ENCODE peak calls at places on chromosomes 2 and 18, in five cellular contexts. D is body of pancreas, B is fibroblast of pulmonary artery, W is fibroblast of lung, V is ascending aorta. P is an unnamed sample.

GRCh38 chr2:37616674-37616999 is 54.8 kb downstream of the CDC42EP3 start:
- DNase-seq in B (peak), W (peak), D (no peak), V (no peak), P (peak)

GRCh38 chr2:59900728-59901452 is 652.6 kb downstream of the BCL11A start:
- DNase-seq in D (no peak), W (no peak), V (no peak), B (no peak), P (no peak)

GRCh38 chr2:102442967-102443828 is 20.2 kb downstream of the IL18RAP start:
- DNase-seq in V (no peak), W (peak), B (peak), D (no peak), P (peak)

GRCh38 chr18:32868424-32868823 is 95.6 kb upstream of the KLHL14 start:
- DNase-seq in D (no peak), B (no peak), W (no peak), V (no peak), P (no peak)

GRCh38 chr2:144320491-144320890 is 199.4 kb downstream of the ZEB2 start:
- DNase-seq in W (peak), B (peak), D (no peak), V (no peak), P (peak)

GRCh38 chr2:223169830-223170605 is 118.0 kb downstream of the KCNE4 start:
- DNase-seq in D (no peak), V (no peak), B (no peak), W (no peak), P (peak)

GRCh38 chr2:212136216-212136795 is 402.3 kb downstream of the ERBB4 start:
- DNase-seq in W (no peak), B (no peak), V (no peak), D (no peak), P (no peak)

GRCh38 chr18:55869965-55870585 is 282.1 kb upstream of the TCF4 start:
- DNase-seq in W (peak), D (no peak), V (no peak), B (peak), P (peak)

GRCh38 chr2:187581125-187581896 is 27.1 kb upstream of the TFPI start:
- DNase-seq in V (no peak), W (peak), D (peak), B (peak), P (peak)

GRCh38 chr2:215434447-215435260 is 1.2 kb downstream of the FN1 start:
- DNase-seq in D (no peak), B (peak), W (no peak), V (no peak), P (peak)

GRCh38 chr2:37573406-37573805 is 98.0 kb downstream of the CDC42EP3 start:
- DNase-seq in B (peak), V (no peak), D (no peak), W (peak), P (no peak)

GRCh38 chr2:157192445-157193423 is 64.8 kb upstream of the GALNT5 start:
- DNase-seq in B (no peak), W (no peak), V (no peak), D (no peak), P (no peak)

GRCh38 chr2:133972786-133973185 is 281.1 kb upstream of the MGAT5 start:
- DNase-seq in W (peak), B (peak), V (no peak), D (no peak), P (peak)

GRCh38 chr2:108923019-108923700 is 65.9 kb downstream of the EDAR start:
- DNase-seq in B (no peak), D (no peak), V (no peak), W (no peak), P (no peak)

GRCh38 chr2:158502984-158503383 is 46.2 kb downstream of the PKP4 start:
- DNase-seq in W (peak), D (no peak), V (no peak), B (peak), P (peak)

GRCh38 chr2:76953733-76954347 is 568.3 kb downstream of the LRRTM4 start:
- DNase-seq in D (peak), W (peak), B (peak), V (no peak), P (peak)

GRCh38 chr2:56741601-56742102 is 557.9 kb downstream of the CCDC85A start:
- DNase-seq in V (no peak), B (peak), W (peak), D (no peak), P (peak)

GRCh38 chr18:61580061-61580460 is 246.8 kb downstream of the CDH20 start:
- DNase-seq in V (no peak), W (no peak), B (peak), D (no peak), P (no peak)

GRCh38 chr18:68121826-68122225 is 593.1 kb downstream of the TMX3 start:
- DNase-seq in B (peak), V (no peak), W (peak), D (no peak), P (peak)

GRCh38 chr2:110829413-110830146 is 97.2 kb downstream of the ACOXL start:
- DNase-seq in V (no peak), B (no peak), D (no peak), W (no peak), P (no peak)

GRCh38 chr18:66867653-66868052 is 263.8 kb upstream of the CDH19 start:
- DNase-seq in D (no peak), V (no peak), W (peak), B (no peak), P (peak)

GRCh38 chr2:27921880-27922589 is 31.5 kb downstream of the BABAM2 start:
- DNase-seq in B (no peak), D (no peak), V (no peak), W (no peak), P (no peak)

GRCh38 chr2:42792583-42793313 is at the start of gene HAAO:
- DNase-seq in B (no peak), V (no peak), D (peak), W (no peak), P (no peak)

GRCh38 chr2:179253226-179253625 is 11.4 kb downstream of the SESTD1 start:
- DNase-seq in B (no peak), W (no peak), D (no peak), V (no peak), P (no peak)

GRCh38 chr18:46842583-46842982 is 74.7 kb downstream of the PIAS2 start:
- DNase-seq in B (no peak), V (no peak), D (no peak), W (no peak), P (no peak)

GRCh38 chr2:211373203-211373602 is 816.8 kb downstream of the CPS1 start:
- DNase-seq in D (no peak), W (no peak), B (no peak), V (no peak), P (no peak)

GRCh38 chr2:38731684-38732221 is 19.4 kb downstream of the SRSF7 start:
- DNase-seq in B (no peak), D (no peak), W (no peak), V (no peak), P (no peak)

GRCh38 chr2:71129114-71129890 is 727 bp downstream of the MCEE start:
- DNase-seq in V (no peak), W (peak), D (no peak), B (peak), P (peak)

GRCh38 chr18:8882632-8883408 is 177.5 kb downstream of the MTCL1 start:
- DNase-seq in V (no peak), W (no peak), D (no peak), B (no peak), P (no peak)

GRCh38 chr2:201466050-201466660 is 14.6 kb downstream of the STRADB start:
- DNase-seq in D (no peak), B (peak), V (no peak), W (peak), P (peak)

GRCh38 chr18:45110577-45111506 is 430.2 kb downstream of the SETBP1 start:
- DNase-seq in B (peak), V (no peak), D (no peak), W (peak), P (peak)

GRCh38 chr2:56580242-56580641 is 396.5 kb downstream of the CCDC85A start:
- DNase-seq in V (no peak), W (peak), B (peak), D (no peak), P (peak)

GRCh38 chr2:95316466-95317122 is 19.4 kb downstream of the KCNIP3 start:
- DNase-seq in V (no peak), W (peak), D (no peak), B (peak), P (peak)
- TF ChIP-seq CTCF in V (no peak), W (peak), D (no peak), B (no peak), P (no peak)

GRCh38 chr2:239316562-239317465 is 84.0 kb downstream of the HDAC4 start:
- DNase-seq in B (peak), V (no peak), W (peak), D (peak), P (peak)

GRCh38 chr2:239318790-239319189 is 82.0 kb downstream of the HDAC4 start:
- DNase-seq in D (no peak), B (peak), W (no peak), V (no peak), P (peak)

GRCh38 chr2:239318091-239318725 is 82.6 kb downstream of the HDAC4 start:
- DNase-seq in B (no peak), W (no peak), V (no peak), D (peak), P (no peak)

GRCh38 chr2:239321596-239322413 is 79.0 kb downstream of the HDAC4 start:
- DNase-seq in B (no peak), W (no peak), D (no peak), V (no peak), P (no peak)

DNA sequence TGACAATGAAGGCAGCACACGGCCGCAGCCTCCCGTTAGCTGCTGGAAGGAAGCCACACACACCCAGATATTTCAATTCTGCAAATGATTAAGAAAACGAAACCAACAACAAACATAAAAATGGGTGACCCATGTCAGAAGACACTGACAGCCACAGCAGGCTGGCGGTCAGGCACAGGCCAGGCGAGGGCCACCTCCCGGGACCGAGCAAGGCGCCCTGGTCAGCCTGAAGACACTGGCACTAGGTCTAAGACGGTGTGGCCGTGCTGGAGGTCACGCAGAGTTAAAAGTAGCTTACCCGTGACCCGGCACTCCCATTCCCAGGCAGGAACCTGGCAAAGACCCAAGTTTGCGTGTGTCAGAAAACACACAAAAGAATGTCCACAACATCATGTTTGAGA is 81.6 kb downstream of the HDAC4 start:
- DNase-seq in B (peak), V (no peak), D (peak), W (no peak), P (peak)
- H3K4me3 ChIP-seq in B (peak), V (peak), D (no peak), W (no peak), P (peak)

DNA sequence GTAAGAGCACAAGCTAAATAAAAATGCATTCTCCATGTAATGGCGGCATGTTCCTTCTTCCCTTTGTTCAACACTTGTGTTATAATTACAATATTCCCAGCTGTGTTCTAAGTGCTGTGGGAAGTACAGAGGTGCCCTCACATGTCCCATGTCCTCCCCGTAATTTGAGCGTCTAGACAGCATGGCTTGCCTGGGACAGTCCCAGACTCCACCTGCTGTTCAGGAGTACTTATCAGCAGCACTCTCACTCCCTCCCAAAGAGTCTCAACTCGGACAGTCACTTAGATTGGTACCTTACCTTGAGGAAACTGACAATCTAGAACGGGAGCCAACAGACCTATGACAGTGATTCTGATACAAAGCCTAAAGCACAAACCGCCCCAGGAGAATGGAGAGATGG is 370.5 kb downstream of the EIPR1 start:
- DNase-seq in B (no peak), D (no peak), W (no peak), V (no peak), P (no peak)
- TF ChIP-seq CTCF in B (no peak), D (no peak), W (no peak), V (no peak), P (no peak)

GRCh38 chr18:64311859-64312258 is 163.0 kb upstream of the LINC00305 start:
- DNase-seq in D (no peak), B (no peak), V (no peak), W (no peak), P (no peak)
- H3K4me3 ChIP-seq in D (no peak), B (no peak), V (no peak), W (no peak), P (no peak)

DNA sequence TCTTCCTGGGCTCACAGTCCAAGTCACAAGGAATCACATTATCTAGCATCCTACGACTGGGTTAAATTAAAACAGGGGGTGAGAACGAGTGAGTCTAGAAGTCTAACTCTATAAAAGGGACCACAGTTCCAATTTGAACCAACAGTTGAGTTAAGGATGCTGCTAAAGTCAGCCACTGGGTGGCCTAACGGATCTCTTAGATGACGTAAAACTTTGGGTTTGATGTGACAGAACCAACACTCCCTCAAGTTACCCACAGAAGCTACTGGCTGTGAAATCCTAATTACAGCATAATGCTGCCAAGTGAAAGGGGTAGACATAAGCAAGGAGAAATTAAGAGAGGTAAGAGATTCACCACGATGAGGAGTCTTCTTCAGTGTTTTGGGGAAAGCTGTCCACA is 32.7 kb upstream of the RUFY4 start:
- DNase-seq in V (no peak), D (no peak), B (no peak), W (no peak), P (no peak)
- TF ChIP-seq CTCF in V (no peak), D (no peak), B (peak), W (peak), P (peak)

GRCh38 chr18:3250237-3251107 is 2.9 kb downstream of the MYL12A start:
- DNase-seq in V (no peak), D (no peak), W (peak), B (peak), P (peak)

GRCh38 chr18:3251963-3252277 is 4.3 kb downstream of the MYL12A start:
- DNase-seq in D (no peak), B (peak), W (peak), V (no peak), P (peak)

GRCh38 chr18:3254725-3255124 is 7.1 kb downstream of the MYL12A start:
- DNase-seq in B (no peak), W (no peak), V (no peak), D (no peak), P (no peak)

GRCh38 chr18:3251249-3251962 is 3.8 kb downstream of the MYL12A start:
- DNase-seq in B (peak), D (no peak), W (no peak), V (no peak), P (no peak)

DNA sequence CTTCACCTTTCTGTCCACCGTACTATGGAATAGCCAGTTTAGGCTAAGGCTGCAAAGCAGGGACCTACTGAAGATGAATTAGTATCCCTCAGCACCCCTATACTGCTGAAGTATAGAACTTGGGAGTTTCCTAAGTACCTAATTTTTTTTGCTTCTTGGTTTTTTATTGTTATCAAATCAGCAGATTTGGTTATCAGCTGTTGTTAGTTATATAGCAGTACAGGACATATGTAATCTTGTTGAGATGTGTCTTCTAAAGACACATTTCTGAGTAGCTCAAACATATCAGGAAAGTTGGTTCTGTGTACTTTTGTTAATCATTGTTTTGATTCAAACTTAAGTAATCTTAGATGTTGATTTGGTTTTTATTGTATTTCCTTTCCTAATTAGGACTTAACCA is 5.2 kb downstream of the MYL12A start:
- DNase-seq in W (no peak), V (no peak), B (no peak), D (no peak), P (no peak)
- H3K4me3 ChIP-seq in W (no peak), V (peak), B (no peak), D (no peak), P (no peak)